ENCODE peak calls at places on chromosome 7, in five cellular contexts. A, N, Q, U and C are unnamed samples.

GRCh38 chr7:132187869-132188789 is 388.1 kb downstream of the PLXNA4 start:
- DNase-seq in U (no peak), Q (no peak), N (no peak), A (no peak), C (no peak)

GRCh38 chr7:142451346-142451745 is 193.5 kb upstream of the PRSS58 start:
- DNase-seq in Q (no peak), N (no peak), A (no peak), U (no peak), C (no peak)

GRCh38 chr7:133095119-133095671 is 13.3 kb upstream of the CHCHD3 start:
- DNase-seq in A (no peak), N (no peak), Q (no peak), U (no peak), C (no peak)

GRCh38 chr7:130369110-130369711 is 11.1 kb upstream of the CPA1 start:
- DNase-seq in N (no peak), U (peak), A (peak), Q (peak), C (no peak)

GRCh38 chr7:47526466-47526865 is 55.4 kb downstream of the TNS3 start:
- DNase-seq in U (no peak), A (no peak), N (no peak), Q (no peak), C (no peak)

GRCh38 chr7:39324134-39324760 is 242.0 kb upstream of the YAE1 start:
- DNase-seq in N (no peak), Q (peak), U (no peak), A (no peak), C (no peak)

GRCh38 chr7:121744319-121744718 is 128.6 kb upstream of the PTPRZ1 start:
- DNase-seq in N (no peak), U (no peak), Q (no peak), A (no peak), C (no peak)

GRCh38 chr7:116630932-116631449 is 41.0 kb upstream of the MET start:
- DNase-seq in U (peak), Q (peak), N (no peak), A (no peak), C (no peak)

GRCh38 chr7:22338411-22338810 is 18.5 kb downstream of the RAPGEF5 start:
- DNase-seq in Q (no peak), A (no peak), U (no peak), N (no peak), C (no peak)

GRCh38 chr7:127153315-127153714 is 99.4 kb downstream of the GRM8 start:
- DNase-seq in A (no peak), U (no peak), Q (peak), N (no peak), C (no peak)

GRCh38 chr7:72268090-72268489 is 144.0 kb downstream of the CALN1 start:
- DNase-seq in U (no peak), Q (no peak), N (no peak), A (no peak), C (no peak)

GRCh38 chr7:14504134-14504533 is 398.4 kb downstream of the DGKB start:
- DNase-seq in N (no peak), Q (no peak), A (no peak), U (no peak), C (no peak)

GRCh38 chr7:87345166-87345927 is at the start of gene CROT:
- DNase-seq in A (peak), Q (peak), U (peak), N (peak), C (peak)
- TF ChIP-seq POLR2A in A (no peak), Q (no peak), U (peak), N (peak), C (peak)

GRCh38 chr7:100220833-100221718 is 1.3 kb downstream of the PVRIG start:
- DNase-seq in A (no peak), U (no peak), N (no peak), Q (no peak), C (no peak)
- TF ChIP-seq POLR2A in A (no peak), U (no peak), N (no peak), Q (no peak), C (no peak)

GRCh38 chr7:107917770-107918651 is 27.0 kb downstream of the DLD start:
- DNase-seq in N (no peak), U (no peak), A (no peak), Q (no peak), C (no peak)

GRCh38 chr7:107922891-107923290 is 31.9 kb downstream of the DLD start:
- DNase-seq in N (peak), U (no peak), Q (no peak), A (no peak), C (no peak)

GRCh38 chr7:107918948-107919347 is 28.0 kb downstream of the DLD start:
- DNase-seq in U (no peak), A (no peak), N (no peak), Q (no peak), C (no peak)

GRCh38 chr7:107924841-107925490 is 34.0 kb downstream of the DLD start:
- DNase-seq in U (no peak), N (no peak), Q (peak), A (no peak), C (no peak)

GRCh38 chr7:107920048-107920772 is 29.2 kb downstream of the DLD start:
- DNase-seq in U (no peak), N (no peak), A (no peak), Q (peak), C (no peak)
- TF ChIP-seq POLR2A in U (no peak), N (no peak), A (no peak), Q (no peak), C (no peak)

DNA sequence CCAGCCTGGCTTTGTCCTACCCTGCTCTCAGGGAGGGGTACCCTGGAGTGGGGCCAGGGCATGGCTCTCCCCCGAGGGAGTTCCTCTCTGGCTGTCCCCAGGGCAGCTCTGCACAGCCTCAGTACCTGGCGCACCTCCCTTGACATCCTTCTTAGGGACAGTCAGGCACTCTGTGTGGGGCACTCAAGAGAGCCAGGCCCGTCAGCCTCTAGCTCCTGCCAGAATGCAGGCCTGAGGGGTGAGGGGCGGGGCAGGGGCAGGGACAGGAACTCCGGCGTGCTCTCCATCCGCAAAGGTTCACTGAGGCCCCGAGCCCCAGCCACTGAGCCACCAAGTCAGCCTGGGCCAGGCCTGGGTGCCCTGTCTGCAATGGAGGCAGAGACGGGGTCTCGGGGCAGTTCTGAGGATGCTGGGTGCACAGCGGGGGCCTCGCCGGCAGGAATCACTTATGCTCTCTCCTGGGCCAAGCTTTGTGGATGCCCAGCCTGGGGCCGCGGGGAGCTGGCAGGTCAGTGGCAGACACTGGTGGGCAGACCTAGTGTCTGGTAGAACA is 10.1 kb downstream of the LIMK1 start:
- DNase-seq in U (no peak), A (peak), Q (no peak), N (peak), C (no peak)
- TF ChIP-seq POLR2A in U (no peak), A (no peak), Q (no peak), N (no peak), C (no peak)

GRCh38 chr7:46133741-46134140 is 212.7 kb upstream of the IGFBP3 start:
- DNase-seq in Q (no peak), U (no peak), A (no peak), N (no peak), C (no peak)
- TF ChIP-seq POLR2A in Q (no peak), U (no peak), A (no peak), N (no peak), C (no peak)

GRCh38 chr7:6530626-6531491 is 20.4 kb downstream of the GRID2IP start:
- DNase-seq in U (no peak), N (no peak), Q (no peak), A (no peak), C (no peak)
- TF ChIP-seq POLR2A in U (no peak), N (no peak), Q (no peak), A (no peak), C (no peak)

DNA sequence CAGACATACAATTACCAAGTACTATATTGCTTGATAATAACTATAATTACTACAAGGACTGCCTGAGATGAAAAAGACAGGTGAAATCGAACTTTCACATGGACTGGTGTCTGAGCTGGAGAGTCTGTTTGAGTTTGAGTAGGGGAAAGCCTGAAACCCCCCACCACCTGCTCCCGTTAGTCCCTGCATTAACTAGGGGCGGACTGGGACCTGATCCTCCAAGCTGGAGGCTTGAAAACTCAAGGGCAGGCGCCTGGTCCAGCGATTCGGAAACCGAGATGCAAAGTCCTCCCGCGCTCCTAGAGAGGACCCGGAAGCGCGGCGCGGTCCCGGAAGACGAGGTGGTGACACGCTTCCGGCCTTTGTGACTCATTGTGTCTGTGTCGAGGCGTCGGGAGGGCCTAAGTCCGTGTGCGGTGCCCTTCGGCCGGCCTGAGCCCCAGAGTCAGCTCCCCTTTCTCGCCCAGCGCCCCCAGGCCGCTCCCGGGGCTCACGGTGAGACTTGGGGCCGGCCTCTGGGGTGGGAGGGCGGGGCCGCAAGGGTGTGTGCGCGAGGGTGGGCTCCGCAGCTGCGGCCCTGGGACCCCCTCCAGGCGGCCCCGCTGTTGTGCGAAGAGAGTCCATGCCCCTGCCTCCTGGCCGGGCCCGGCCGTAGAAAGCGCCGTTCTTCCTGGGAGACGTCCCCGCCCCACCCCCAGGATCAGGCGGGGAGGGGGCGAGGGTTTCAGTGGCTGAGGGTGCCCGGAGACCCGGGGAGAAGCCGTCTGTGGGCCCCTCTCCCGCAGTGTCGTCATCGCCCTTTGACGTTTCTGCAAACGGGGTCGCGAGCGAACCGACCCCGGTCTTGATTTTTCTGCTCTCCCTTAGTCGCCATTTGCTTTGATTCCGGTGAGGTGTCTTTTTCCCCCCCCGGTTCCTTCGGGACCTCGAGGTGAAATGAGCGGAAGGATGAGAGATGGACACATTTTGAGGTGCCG is at the start of gene ZKSCAN1:
- DNase-seq in N (peak), U (peak), Q (peak), A (peak), C (peak)
- TF ChIP-seq POLR2A in N (peak), U (peak), Q (peak), A (peak), C (no peak)

GRCh38 chr7:41940760-41941343 is 238.0 kb upstream of the INHBA start:
- DNase-seq in A (peak), N (peak), U (peak), Q (peak), C (no peak)

GRCh38 chr7:41943098-41943577 is 240.2 kb upstream of the INHBA start:
- DNase-seq in N (peak), Q (peak), U (peak), A (peak), C (peak)

GRCh38 chr7:41933427-41933826 is 230.5 kb upstream of the INHBA start:
- DNase-seq in A (no peak), U (no peak), Q (no peak), N (no peak), C (no peak)

GRCh38 chr7:41942468-41943097 is 239.7 kb upstream of the INHBA start:
- DNase-seq in N (peak), A (peak), U (peak), Q (peak), C (no peak)

GRCh38 chr7:41938371-41938770 is 235.5 kb upstream of the INHBA start:
- DNase-seq in N (no peak), U (no peak), Q (no peak), A (no peak), C (no peak)
- TF ChIP-seq POLR2A in N (no peak), U (no peak), Q (no peak), A (no peak), C (no peak)